ENCODE peak calls at places on chromosomes 1 and 21, in eight cellular contexts. N is GM23338, R is lower lobe of right lung, K is thoracic aorta, H is ovary, S is astrocyte, X is esophagus muscularis mucosa, B is left lung. T is an unnamed sample. For H3K36me3, the result is how much of the 10 kb centered on the place peaks cover.

GRCh38 chr1:40038693-40039092 is 1.8 kb upstream of the CAP1 start:
- DNase-seq in R (no peak), B (no peak), H (no peak), X (no peak), K (no peak), N (no peak), S (no peak), T (no peak)

GRCh38 chr21:43283136-43283924 is 114.5 kb downstream of the CRYAA start:
- DNase-seq in R (peak), N (no peak), S (no peak), H (no peak), X (no peak), B (no peak), K (no peak), T (no peak)

GRCh38 chr1:151611288-151611790 is 511 bp upstream of the SNX27 start:
- DNase-seq in N (no peak), B (peak), R (peak), X (no peak), K (no peak), H (no peak), S (peak), T (no peak)

GRCh38 chr1:66711420-66711819 is 40.8 kb upstream of the DYNLT5 start:
- DNase-seq in S (no peak), X (no peak), H (no peak), B (no peak), K (no peak), N (peak), R (no peak), T (no peak)

GRCh38 chr1:28359592-28360239 is 9.8 kb upstream of the PHACTR4 start:
- DNase-seq in H (peak), K (peak), B (peak), S (peak), N (peak), X (peak), R (peak), T (peak)

GRCh38 chr21:44911384-44912157 is 9.1 kb downstream of the ITGB2 start:
- DNase-seq in N (no peak), B (peak), H (no peak), R (peak), S (no peak), K (no peak), X (no peak), T (peak)

GRCh38 chr1:25474439-25475047 is 43.8 kb downstream of the MACO1 start:
- DNase-seq in X (no peak), R (no peak), B (no peak), K (no peak), H (no peak), S (no peak), N (no peak), T (no peak)

GRCh38 chr1:192225713-192226112 is 67.5 kb downstream of the RGS18 start:
- DNase-seq in N (no peak), K (no peak), R (no peak), H (no peak), X (no peak), B (no peak), S (peak), T (no peak)

GRCh38 chr1:16248007-16248436 is 11.0 kb upstream of the CPLANE2 start:
- DNase-seq in R (no peak), H (no peak), X (no peak), K (no peak), N (no peak), S (no peak), B (no peak), T (no peak)

GRCh38 chr21:44377201-44377921 is 23.9 kb downstream of the TRPM2 start:
- DNase-seq in N (peak), S (no peak), X (no peak), B (no peak), R (no peak), H (no peak), K (no peak), T (no peak)

GRCh38 chr1:80846966-80847365 is 953.8 kb upstream of the ADGRL2 start:
- DNase-seq in N (no peak), H (no peak), X (no peak), R (no peak), S (no peak), B (no peak), K (no peak), T (no peak)

GRCh38 chr21:25092441-25093011 is 514.8 kb downstream of the MRPL39 start:
- DNase-seq in H (no peak), S (no peak), X (no peak), B (no peak), K (no peak), N (no peak), R (no peak), T (no peak)

GRCh38 chr1:37722181-37723071 is 30.1 kb downstream of the CDCA8 start:
- DNase-seq in R (no peak), H (no peak), X (no peak), K (no peak), N (no peak), B (no peak), S (no peak), T (no peak)

GRCh38 chr1:10424034-10424433 is 6.2 kb upstream of the CENPS start:
- DNase-seq in B (no peak), K (no peak), N (no peak), S (no peak), R (no peak), H (peak), X (no peak), T (peak)

GRCh38 chr1:78687914-78688313 is 38.3 kb downstream of the IFI44 start:
- DNase-seq in N (no peak), R (no peak), H (no peak), B (no peak), S (peak), X (no peak), K (no peak), T (no peak)

GRCh38 chr1:26608895-26609294 is 79.3 kb downstream of the RPS6KA1 start:
- DNase-seq in S (no peak), H (no peak), N (no peak), R (no peak), X (no peak), K (no peak), B (no peak), T (no peak)

GRCh38 chr1:64112281-64112680 is 91.1 kb upstream of the UBE2U start:
- DNase-seq in B (no peak), X (no peak), N (no peak), H (no peak), R (no peak), S (peak), K (no peak), T (no peak)

GRCh38 chr1:206430031-206430983 is 40.0 kb upstream of the IKBKE start:
- DNase-seq in N (no peak), K (no peak), S (peak), B (no peak), X (no peak), R (no peak), H (peak), T (peak)

GRCh38 chr1:93600663-93601062 is 81.0 kb downstream of the BCAR3 start:
- DNase-seq in H (no peak), N (no peak), S (no peak), R (no peak), X (no peak), K (no peak), B (peak), T (no peak)

GRCh38 chr1:50271968-50272578 is 151.2 kb downstream of the DMRTA2 start:
- DNase-seq in N (peak), R (peak), H (no peak), B (no peak), X (no peak), S (no peak), K (no peak), T (peak)

GRCh38 chr1:151994956-151995355 is 1.3 kb upstream of the S100A10 start:
- DNase-seq in H (peak), K (peak), S (peak), N (peak), R (no peak), X (no peak), B (no peak), T (no peak)

GRCh38 chr1:212483154-212483505 is 50.4 kb downstream of the NENF start:
- DNase-seq in X (no peak), S (no peak), N (no peak), H (no peak), R (peak), B (no peak), K (no peak), T (no peak)

GRCh38 chr1:23194119-23194984 is 22.9 kb downstream of the HTR1D start:
- DNase-seq in R (no peak), X (no peak), B (no peak), S (peak), K (no peak), H (no peak), N (no peak), T (no peak)

GRCh38 chr1:154328318-154329151 is 3.2 kb downstream of the ATP8B2 start:
- DNase-seq in X (peak), B (peak), N (peak), R (peak), H (peak), K (peak), S (peak), T (peak)
- H3K27ac ChIP-seq in X (peak), B (peak), N (no peak), R (peak), H (peak), K (peak), S (peak), T (peak)

GRCh38 chr1:159775716-159776115 is 5.0 kb upstream of the DUSP23 start:
- DNase-seq in H (no peak), K (no peak), N (no peak), X (no peak), R (no peak), B (no peak), S (no peak), T (no peak)
- TF ChIP-seq CTCF in H (no peak), K (no peak), N (no peak), X (no peak), R (no peak), B (no peak), S (no peak), T (peak)

GRCh38 chr1:41498809-41499208 is 14.3 kb upstream of the EDN2 start:
- DNase-seq in S (no peak), K (peak), B (peak), N (peak), R (peak), X (no peak), H (peak), T (peak)

GRCh38 chr1:41499591-41499990 is 15.1 kb upstream of the EDN2 start:
- DNase-seq in X (no peak), H (no peak), K (no peak), B (no peak), R (no peak), S (no peak), N (no peak), T (no peak)

GRCh38 chr1:41497631-41498030 is 13.1 kb upstream of the EDN2 start:
- DNase-seq in S (no peak), K (no peak), B (no peak), R (no peak), X (no peak), N (no peak), H (no peak), T (no peak)

GRCh38 chr1:41497056-41497440 is 12.6 kb upstream of the EDN2 start:
- DNase-seq in N (no peak), H (no peak), K (no peak), B (no peak), R (no peak), S (no peak), X (no peak), T (no peak)

DNA sequence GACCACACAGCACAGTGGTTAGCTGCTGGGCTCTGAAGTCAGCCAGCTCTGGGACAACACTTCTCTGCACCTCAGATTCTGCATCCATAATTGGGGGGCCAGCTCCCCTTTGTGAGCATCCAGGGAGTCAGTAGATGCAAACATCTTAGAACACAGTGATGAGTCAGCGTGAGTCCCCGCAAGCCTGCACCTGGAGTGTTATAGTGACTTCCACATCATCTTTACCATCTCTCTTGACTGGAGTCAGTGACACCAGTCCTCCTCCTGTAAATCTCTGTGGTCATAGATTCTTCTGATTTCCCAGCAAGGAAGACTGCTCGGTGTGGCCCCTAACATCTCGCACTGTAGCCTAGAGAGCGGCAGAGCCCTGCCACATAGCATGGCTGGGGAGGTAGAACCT is 13.9 kb upstream of the EDN2 start:
- DNase-seq in K (no peak), B (no peak), N (no peak), R (no peak), S (no peak), X (no peak), H (no peak), T (no peak)
- H3K36me3 ChIP-seq in K (under half), B (under half), N (under half), R (under half), S (under half), X (under half), H (under half), T (under half)

GRCh38 chr1:110218739-110219138 is 8.6 kb downstream of the KCNC4 start:
- DNase-seq in S (no peak), B (no peak), K (no peak), R (no peak), H (no peak), N (peak), X (no peak), T (no peak)
- H3K27ac ChIP-seq in S (no peak), B (no peak), K (no peak), R (no peak), H (no peak), N (no peak), X (no peak), T (no peak)

GRCh38 chr1:112925015-112925414 is 31.0 kb downstream of the SLC16A1 start:
- DNase-seq in R (no peak), B (no peak), S (no peak), N (peak), K (no peak), X (no peak), H (no peak), T (no peak)
- TF ChIP-seq CTCF in R (no peak), B (no peak), S (no peak), N (peak), K (no peak), X (peak), H (no peak), T (peak)

GRCh38 chr21:26405071-26405470 is 168.0 kb downstream of the CYYR1 start:
- DNase-seq in N (peak), B (no peak), X (no peak), K (no peak), S (peak), R (no peak), H (no peak), T (no peak)
- H3K36me3 ChIP-seq in N (under half), B (under half), X (under half), K (under half), S (under half), R (under half), H (under half), T (under half)

DNA sequence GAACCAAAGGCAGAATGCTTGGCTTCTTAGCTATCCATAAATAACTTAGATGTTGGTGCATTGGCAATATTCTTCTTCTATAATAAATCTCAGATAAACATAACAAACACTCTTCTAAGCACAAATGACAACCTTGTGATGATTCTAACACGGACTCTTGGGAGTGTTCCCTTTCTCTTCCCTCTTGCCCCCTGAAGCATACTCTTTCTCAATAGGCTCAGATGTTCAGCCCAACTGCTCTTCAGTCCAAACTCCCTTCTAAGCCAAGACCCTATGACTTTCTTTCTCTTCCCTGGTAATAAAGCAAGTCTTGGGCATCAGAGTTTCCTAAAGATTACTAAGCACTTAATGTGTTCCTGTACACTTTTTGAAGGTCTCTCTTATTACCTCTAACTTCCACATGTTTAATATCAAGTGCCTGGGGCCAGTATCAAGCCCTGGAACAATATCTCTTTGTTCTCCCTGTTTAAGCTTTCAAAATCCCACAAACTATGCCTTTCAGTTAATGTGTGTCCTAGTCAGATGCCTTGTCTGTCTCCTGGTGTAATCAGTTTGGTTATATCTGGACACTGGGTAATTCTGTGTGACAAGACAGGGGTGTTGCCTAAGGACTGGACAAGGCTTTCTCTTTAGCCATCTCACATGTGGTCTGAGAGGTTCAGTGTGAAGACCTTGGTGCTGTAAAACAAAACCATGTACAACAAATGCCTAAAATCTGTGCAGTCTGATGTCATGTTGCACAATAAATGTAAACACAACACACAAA is 92.9 kb upstream of the IVNS1ABP start:
- DNase-seq in S (no peak), B (no peak), N (no peak), R (no peak), H (no peak), K (no peak), X (no peak), T (no peak)
- H3K27ac ChIP-seq in S (no peak), B (no peak), N (no peak), R (no peak), H (no peak), K (no peak), X (no peak), T (no peak)

DNA sequence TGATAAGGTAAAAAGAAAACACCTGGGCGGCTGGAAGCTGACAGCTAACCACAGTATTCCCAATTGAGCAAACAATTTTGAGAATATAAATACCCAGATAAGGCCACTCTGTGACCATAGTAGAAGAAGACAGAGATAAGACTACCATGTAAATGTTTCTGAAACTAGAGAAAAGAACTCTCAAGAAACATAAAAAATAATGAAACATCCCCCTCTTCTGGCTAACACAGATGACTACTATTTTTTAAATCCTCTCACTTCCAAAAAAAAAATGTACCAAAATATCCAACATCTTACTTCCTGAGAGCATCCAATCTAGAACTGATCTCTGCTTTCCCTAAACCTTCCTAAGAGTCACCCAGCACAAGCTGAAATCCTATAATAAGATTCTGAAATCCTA is 125.9 kb downstream of the HFM1 start:
- DNase-seq in X (no peak), S (peak), B (no peak), R (no peak), N (peak), H (no peak), K (no peak), T (no peak)
- TF ChIP-seq CTCF in X (peak), S (peak), B (no peak), R (peak), N (peak), H (no peak), K (no peak), T (no peak)

DNA sequence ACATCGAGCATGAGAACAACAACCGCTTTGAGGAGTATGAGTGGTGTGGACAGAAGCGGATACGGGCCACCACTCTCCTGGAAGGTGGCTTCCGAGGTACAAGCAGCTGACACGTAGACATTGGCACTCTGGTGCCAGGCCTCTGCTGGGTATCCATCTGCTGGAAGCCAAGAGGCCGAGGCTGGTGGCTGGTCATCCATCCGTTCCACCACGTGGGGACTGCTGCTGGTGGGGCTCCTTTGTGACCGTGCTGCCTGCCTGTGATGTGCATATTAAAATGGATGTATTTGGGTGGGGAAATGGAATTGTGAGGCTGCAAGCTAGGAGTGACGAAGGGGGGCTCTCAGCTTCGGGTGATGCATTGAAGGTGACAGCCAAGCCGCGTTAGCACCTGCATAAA is 38.2 kb downstream of the TMEM53 start:
- DNase-seq in K (no peak), H (no peak), X (no peak), S (no peak), N (no peak), R (no peak), B (no peak), T (no peak)
- H3K36me3 ChIP-seq in K (under half), H (under half), X (under half), S (under half), N (under half), R (half or more), B (under half), T (half or more)

GRCh38 chr1:114112775-114113174 is 40.9 kb downstream of the SYT6 start:
- DNase-seq in B (no peak), X (no peak), R (no peak), K (no peak), N (no peak), S (no peak), H (no peak), T (no peak)
- H3K27ac ChIP-seq in B (no peak), X (no peak), R (no peak), K (no peak), N (no peak), S (no peak), H (no peak), T (no peak)

T was measured in heart right ventricle.